ENCODE peak calls at places on chromosomes 12 and 14, in four cellular contexts. One of them, this sample, is unnamed.

GRCh38 chr14:68888025-68888850 is 90.9 kb downstream of the ACTN1 start:
- DNase-seq in left ventricle myocardium inferior: peak; percentile 30
- DNase-seq in body of pancreas: no peak
- DNase-seq in CD4-positive, alpha-beta T cell: no peak
- DNase-seq in this sample: no peak

GRCh38 chr14:81990312-81990761 is 456.7 kb upstream of the SEL1L start:
- DNase-seq in left ventricle myocardium inferior: no peak
- DNase-seq in body of pancreas: peak; percentile 63
- DNase-seq in CD4-positive, alpha-beta T cell: no peak
- DNase-seq in this sample: no peak

GRCh38 chr14:45085004-45085403 is 1.1 kb downstream of the PRPF39 start:
- DNase-seq in left ventricle myocardium inferior: no peak
- DNase-seq in body of pancreas: no peak
- DNase-seq in CD4-positive, alpha-beta T cell: no peak
- DNase-seq in this sample: no peak

GRCh38 chr12:107372229-107372658 is 278.9 kb upstream of the CRY1 start:
- DNase-seq in left ventricle myocardium inferior: no peak
- DNase-seq in body of pancreas: no peak
- DNase-seq in CD4-positive, alpha-beta T cell: peak; percentile 15
- DNase-seq in this sample: no peak

GRCh38 chr14:94345344-94346072 is 22.4 kb upstream of the SERPINA6 start:
- DNase-seq in left ventricle myocardium inferior: no peak
- DNase-seq in body of pancreas: no peak
- DNase-seq in CD4-positive, alpha-beta T cell: peak; percentile 31
- DNase-seq in this sample: peak; percentile 25

GRCh38 chr12:69966839-69967238 is 141.8 kb downstream of the MYRFL start:
- DNase-seq in left ventricle myocardium inferior: no peak
- DNase-seq in body of pancreas: peak; percentile 17
- DNase-seq in CD4-positive, alpha-beta T cell: no peak
- DNase-seq in this sample: no peak

GRCh38 chr12:39368096-39368495 is 74.8 kb downstream of the KIF21A start:
- DNase-seq in left ventricle myocardium inferior: no peak
- DNase-seq in body of pancreas: no peak
- DNase-seq in CD4-positive, alpha-beta T cell: no peak
- DNase-seq in this sample: no peak

GRCh38 chr12:54428050-54429013 is 9.3 kb upstream of the ITGA5 start:
- DNase-seq in left ventricle myocardium inferior: no peak
- DNase-seq in body of pancreas: no peak
- DNase-seq in CD4-positive, alpha-beta T cell: no peak
- DNase-seq in this sample: no peak

GRCh38 chr12:15049456-15050153 is 76.8 kb downstream of the PDE6H start:
- DNase-seq in left ventricle myocardium inferior: no peak
- DNase-seq in body of pancreas: no peak
- DNase-seq in CD4-positive, alpha-beta T cell: no peak
- DNase-seq in this sample: no peak

GRCh38 chr12:55728932-55729591 is at the start of gene CD63:
- DNase-seq in left ventricle myocardium inferior: peak; percentile 93
- DNase-seq in body of pancreas: peak; percentile 93
- DNase-seq in CD4-positive, alpha-beta T cell: peak; percentile 33
- DNase-seq in this sample: peak; percentile 24

GRCh38 chr12:121530600-121531355 is 50.0 kb downstream of the KDM2B start:
- DNase-seq in left ventricle myocardium inferior: peak; percentile 78
- DNase-seq in body of pancreas: peak; percentile 45
- DNase-seq in CD4-positive, alpha-beta T cell: peak; percentile 71
- DNase-seq in this sample: peak; percentile 44

GRCh38 chr14:75522224-75522764 is at the start of gene BATF:
- DNase-seq in left ventricle myocardium inferior: no peak
- DNase-seq in body of pancreas: no peak
- DNase-seq in CD4-positive, alpha-beta T cell: peak; percentile 66
- DNase-seq in this sample: peak; percentile 56

GRCh38 chr14:102086346-102086971 is 385 bp downstream of the HSP90AA1 start:
- DNase-seq in left ventricle myocardium inferior: peak; percentile 31
- DNase-seq in body of pancreas: peak; percentile 70
- DNase-seq in CD4-positive, alpha-beta T cell: peak; percentile 60
- DNase-seq in this sample: peak; percentile 64

GRCh38 chr12:94498073-94498472 is 38.4 kb upstream of the CEP83 start:
- DNase-seq in left ventricle myocardium inferior: no peak
- DNase-seq in body of pancreas: no peak
- DNase-seq in CD4-positive, alpha-beta T cell: no peak
- DNase-seq in this sample: no peak

GRCh38 chr12:121799175-121799841 is 4.5 kb upstream of the SETD1B start:
- DNase-seq in left ventricle myocardium inferior: peak; percentile 78
- DNase-seq in body of pancreas: peak; percentile 75
- DNase-seq in CD4-positive, alpha-beta T cell: peak; percentile 58
- DNase-seq in this sample: peak; percentile 41

GRCh38 chr14:56659964-56660551 is 80.5 kb downstream of the TMEM260 start:
- DNase-seq in left ventricle myocardium inferior: no peak
- DNase-seq in body of pancreas: no peak
- DNase-seq in CD4-positive, alpha-beta T cell: no peak
- DNase-seq in this sample: no peak

GRCh38 chr12:81683881-81684280 is 75.3 kb downstream of the PPFIA2 start:
- DNase-seq in left ventricle myocardium inferior: no peak
- DNase-seq in body of pancreas: no peak
- DNase-seq in CD4-positive, alpha-beta T cell: no peak
- DNase-seq in this sample: no peak

GRCh38 chr12:103933237-103933636 is 3.0 kb downstream of the HSP90B1 start:
- DNase-seq in left ventricle myocardium inferior: no peak
- DNase-seq in body of pancreas: no peak
- DNase-seq in CD4-positive, alpha-beta T cell: no peak
- DNase-seq in this sample: no peak

GRCh38 chr12:19185262-19185929 is 55.9 kb downstream of the PLEKHA5 start:
- DNase-seq in left ventricle myocardium inferior: no peak
- DNase-seq in body of pancreas: no peak
- DNase-seq in CD4-positive, alpha-beta T cell: no peak
- DNase-seq in this sample: no peak

GRCh38 chr14:93103392-93104080 is 12.2 kb downstream of the ITPK1 start:
- DNase-seq in left ventricle myocardium inferior: no peak
- DNase-seq in body of pancreas: no peak
- DNase-seq in CD4-positive, alpha-beta T cell: peak; percentile 50
- DNase-seq in this sample: peak; percentile 26

GRCh38 chr14:20110438-20110837 is at the start of gene OR4K17:
- DNase-seq in left ventricle myocardium inferior: no peak
- DNase-seq in body of pancreas: no peak
- DNase-seq in CD4-positive, alpha-beta T cell: no peak
- DNase-seq in this sample: no peak

GRCh38 chr14:20116748-20117147 is 6.2 kb downstream of the OR4K17 start:
- DNase-seq in left ventricle myocardium inferior: no peak
- DNase-seq in body of pancreas: no peak
- DNase-seq in CD4-positive, alpha-beta T cell: no peak
- DNase-seq in this sample: no peak

GRCh38 chr14:20112321-20112720 is 1.8 kb downstream of the OR4K17 start:
- DNase-seq in left ventricle myocardium inferior: no peak
- DNase-seq in body of pancreas: no peak
- DNase-seq in CD4-positive, alpha-beta T cell: no peak
- DNase-seq in this sample: no peak
- H3K9me3 ChIP-seq in left ventricle myocardium inferior: peaks cover 5% of the 10 kb centered on the region
- H3K9me3 ChIP-seq in body of pancreas: no peaks in the 10 kb centered on the region
- H3K9me3 ChIP-seq in CD4-positive, alpha-beta T cell: no peaks in the 10 kb centered on the region
- H3K9me3 ChIP-seq in this sample: no peaks in the 10 kb centered on the region

GRCh38 chr12:57775044-57775443 is 2.6 kb downstream of the EEF1AKMT3 start:
- DNase-seq in left ventricle myocardium inferior: no peak
- DNase-seq in body of pancreas: no peak
- DNase-seq in CD4-positive, alpha-beta T cell: no peak
- DNase-seq in this sample: no peak
- H3K9me3 ChIP-seq in left ventricle myocardium inferior: no peaks in the 10 kb centered on the region
- H3K9me3 ChIP-seq in body of pancreas: no peaks in the 10 kb centered on the region
- H3K9me3 ChIP-seq in CD4-positive, alpha-beta T cell: no peaks in the 10 kb centered on the region
- H3K9me3 ChIP-seq in this sample: no peaks in the 10 kb centered on the region

GRCh38 chr14:28057286-28058011 is 709.1 kb upstream of the FOXG1 start:
- DNase-seq in left ventricle myocardium inferior: no peak
- DNase-seq in body of pancreas: no peak
- DNase-seq in CD4-positive, alpha-beta T cell: no peak
- DNase-seq in this sample: no peak

GRCh38 chr14:28055008-28055407 is 711.6 kb upstream of the FOXG1 start:
- DNase-seq in left ventricle myocardium inferior: no peak
- DNase-seq in body of pancreas: no peak
- DNase-seq in CD4-positive, alpha-beta T cell: no peak
- DNase-seq in this sample: no peak

GRCh38 chr14:28058012-28058296 is 708.6 kb upstream of the FOXG1 start:
- DNase-seq in left ventricle myocardium inferior: no peak
- DNase-seq in body of pancreas: no peak
- DNase-seq in CD4-positive, alpha-beta T cell: no peak
- DNase-seq in this sample: no peak

GRCh38 chr14:28059254-28059653 is 707.3 kb upstream of the FOXG1 start:
- DNase-seq in left ventricle myocardium inferior: no peak
- DNase-seq in body of pancreas: no peak
- DNase-seq in CD4-positive, alpha-beta T cell: no peak
- DNase-seq in this sample: no peak

GRCh38 chr14:28061006-28061405 is 705.6 kb upstream of the FOXG1 start:
- DNase-seq in left ventricle myocardium inferior: no peak
- DNase-seq in body of pancreas: no peak
- DNase-seq in CD4-positive, alpha-beta T cell: no peak
- DNase-seq in this sample: no peak
- H3K9me3 ChIP-seq in left ventricle myocardium inferior: no peaks in the 10 kb centered on the region
- H3K9me3 ChIP-seq in body of pancreas: no peaks in the 10 kb centered on the region
- H3K9me3 ChIP-seq in CD4-positive, alpha-beta T cell: no peaks in the 10 kb centered on the region
- H3K9me3 ChIP-seq in this sample: no peaks in the 10 kb centered on the region

DNA sequence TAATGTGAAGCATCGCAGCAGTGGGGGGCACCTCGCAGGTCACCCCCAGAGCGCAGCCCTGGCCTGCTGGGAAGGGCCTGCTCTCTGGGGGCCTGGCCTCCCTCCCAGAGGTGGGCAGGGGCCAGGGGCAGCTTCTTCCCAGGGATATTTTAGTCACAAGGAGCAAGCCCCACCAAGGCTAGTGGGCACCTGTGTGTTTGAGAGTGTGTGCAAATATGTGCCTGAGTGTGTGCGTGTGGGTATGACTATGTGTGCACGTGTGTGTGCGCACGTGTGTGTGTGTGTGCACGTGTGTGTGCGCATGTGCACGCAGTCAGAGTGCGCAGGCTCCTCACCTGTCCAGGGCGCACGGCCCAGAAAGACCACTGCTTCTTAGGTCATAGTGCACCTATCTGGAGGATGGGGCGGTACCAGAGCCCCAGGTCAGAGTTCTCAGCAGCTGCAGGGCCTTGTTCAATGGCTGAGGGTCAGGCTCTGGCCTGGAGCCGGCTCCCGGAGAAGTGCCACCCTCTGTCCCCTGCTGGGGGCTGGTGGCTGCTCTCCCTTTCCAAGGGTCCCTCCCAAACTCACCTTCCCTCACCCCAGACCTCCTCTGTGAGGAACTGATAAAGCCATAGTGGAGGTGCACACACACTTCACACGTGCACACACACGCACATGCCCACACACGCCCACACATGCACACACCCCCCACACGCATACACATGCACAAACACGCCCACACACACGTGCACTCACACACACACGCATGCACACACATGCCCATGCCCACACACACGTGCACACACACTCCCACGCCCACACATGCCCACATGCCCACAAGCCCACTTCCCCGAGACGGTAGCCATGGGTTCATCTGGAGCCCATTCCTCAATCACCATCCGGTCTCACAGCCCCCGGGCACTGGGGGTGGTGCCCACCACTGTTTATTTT is 128.5 kb downstream of the KIF26A start:
- DNase-seq in left ventricle myocardium inferior: no peak
- DNase-seq in body of pancreas: peak; percentile 2
- DNase-seq in CD4-positive, alpha-beta T cell: no peak
- DNase-seq in this sample: no peak
- H3K9me3 ChIP-seq in left ventricle myocardium inferior: no peaks in the 10 kb centered on the region
- H3K9me3 ChIP-seq in body of pancreas: no peaks in the 10 kb centered on the region
- H3K9me3 ChIP-seq in CD4-positive, alpha-beta T cell: no peaks in the 10 kb centered on the region
- H3K9me3 ChIP-seq in this sample: no peaks in the 10 kb centered on the region

DNA sequence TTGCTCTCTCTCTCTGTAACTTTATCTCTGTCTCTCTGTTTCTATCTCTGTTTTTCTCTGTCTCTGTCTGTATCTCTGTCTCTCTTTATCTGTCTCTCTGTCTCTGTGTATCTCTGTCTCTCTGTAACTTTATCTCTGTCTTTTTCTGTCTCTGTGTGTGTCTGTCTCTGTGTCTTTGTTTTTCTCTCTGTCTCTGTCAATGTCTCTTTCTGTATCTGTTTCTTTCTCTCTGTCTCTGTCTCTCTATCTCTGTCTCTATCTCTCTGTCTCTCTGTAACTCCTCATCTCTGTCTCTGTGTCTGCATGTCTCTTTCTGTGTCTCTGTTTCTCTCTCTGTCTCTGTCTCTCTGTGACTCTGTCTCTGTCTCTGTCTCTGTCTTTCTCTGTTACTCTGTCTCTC is 51.7 kb downstream of the TMEM121 start:
- DNase-seq in left ventricle myocardium inferior: no peak
- DNase-seq in body of pancreas: no peak
- DNase-seq in CD4-positive, alpha-beta T cell: no peak
- DNase-seq in this sample: no peak
- H3K9me3 ChIP-seq in left ventricle myocardium inferior: no peaks in the 10 kb centered on the region
- H3K9me3 ChIP-seq in body of pancreas: no peaks in the 10 kb centered on the region
- H3K9me3 ChIP-seq in CD4-positive, alpha-beta T cell: no peaks in the 10 kb centered on the region
- H3K9me3 ChIP-seq in this sample: no peaks in the 10 kb centered on the region